ENCODE peak calls at places on chromosome 15, in six cellular contexts. One of them, this sample, is unnamed. For H3K9me3 and H3K4me1, the result is how much of the 10 kb centered on the place peaks cover.

GRCh38 chr15:41930221-41930866 is 36.5 kb upstream of the SPTBN5 start:
- DNase-seq in lung: peak
- DNase-seq in Panc1: peak
- DNase-seq in endodermal cell: no peak
- DNase-seq in kidney: peak
- DNase-seq in stomach: no peak
- DNase-seq in this sample: no peak

GRCh38 chr15:39454189-39454986 is 126.5 kb upstream of the THBS1 start:
- DNase-seq in lung: no peak
- DNase-seq in Panc1: no peak
- DNase-seq in endodermal cell: no peak
- DNase-seq in kidney: no peak
- DNase-seq in stomach: no peak
- DNase-seq in this sample: no peak

GRCh38 chr15:100994597-100995446 is 75.7 kb downstream of the LRRK1 start:
- DNase-seq in lung: peak
- DNase-seq in Panc1: no peak
- DNase-seq in endodermal cell: no peak
- DNase-seq in kidney: no peak
- DNase-seq in stomach: no peak
- DNase-seq in this sample: peak

GRCh38 chr15:44595656-44596510 is 58.9 kb downstream of the EIF3J start:
- DNase-seq in lung: no peak
- DNase-seq in Panc1: no peak
- DNase-seq in endodermal cell: no peak
- DNase-seq in kidney: no peak
- DNase-seq in stomach: no peak
- DNase-seq in this sample: peak

GRCh38 chr15:52289629-52290081 is 5.9 kb downstream of the MYO5C start:
- DNase-seq in lung: peak
- DNase-seq in Panc1: no peak
- DNase-seq in endodermal cell: no peak
- DNase-seq in kidney: peak
- DNase-seq in stomach: peak
- DNase-seq in this sample: peak

GRCh38 chr15:77415450-77416448 is 4.2 kb downstream of the PEAK1 start:
- DNase-seq in lung: no peak
- DNase-seq in Panc1: no peak
- DNase-seq in endodermal cell: no peak
- DNase-seq in kidney: no peak
- DNase-seq in stomach: no peak
- DNase-seq in this sample: no peak

GRCh38 chr15:68383161-68384074 is 48.5 kb downstream of the ITGA11 start:
- DNase-seq in lung: no peak
- DNase-seq in Panc1: no peak
- DNase-seq in endodermal cell: peak
- DNase-seq in kidney: no peak
- DNase-seq in stomach: peak
- DNase-seq in this sample: peak

GRCh38 chr15:94844533-94845390 is 613.4 kb downstream of the MCTP2 start:
- DNase-seq in lung: peak
- DNase-seq in Panc1: no peak
- DNase-seq in endodermal cell: peak
- DNase-seq in kidney: peak
- DNase-seq in stomach: peak
- DNase-seq in this sample: peak

GRCh38 chr15:57743424-57743823 is 36.9 kb downstream of the POLR2M start:
- DNase-seq in lung: no peak
- DNase-seq in Panc1: no peak
- DNase-seq in endodermal cell: peak
- DNase-seq in kidney: no peak
- DNase-seq in stomach: no peak
- DNase-seq in this sample: no peak

GRCh38 chr15:94930945-94931344 is 699.6 kb downstream of the MCTP2 start:
- DNase-seq in lung: no peak
- DNase-seq in Panc1: no peak
- DNase-seq in endodermal cell: no peak
- DNase-seq in kidney: no peak
- DNase-seq in stomach: no peak
- DNase-seq in this sample: no peak

GRCh38 chr15:63912061-63912615 is 78.4 kb upstream of the HERC1 start:
- DNase-seq in lung: no peak
- DNase-seq in Panc1: no peak
- DNase-seq in endodermal cell: no peak
- DNase-seq in kidney: no peak
- DNase-seq in stomach: no peak
- DNase-seq in this sample: no peak

GRCh38 chr15:48324949-48325348 is 6.3 kb upstream of the DUT start:
- DNase-seq in lung: no peak
- DNase-seq in Panc1: no peak
- DNase-seq in endodermal cell: no peak
- DNase-seq in kidney: no peak
- DNase-seq in stomach: no peak
- DNase-seq in this sample: peak

DNA sequence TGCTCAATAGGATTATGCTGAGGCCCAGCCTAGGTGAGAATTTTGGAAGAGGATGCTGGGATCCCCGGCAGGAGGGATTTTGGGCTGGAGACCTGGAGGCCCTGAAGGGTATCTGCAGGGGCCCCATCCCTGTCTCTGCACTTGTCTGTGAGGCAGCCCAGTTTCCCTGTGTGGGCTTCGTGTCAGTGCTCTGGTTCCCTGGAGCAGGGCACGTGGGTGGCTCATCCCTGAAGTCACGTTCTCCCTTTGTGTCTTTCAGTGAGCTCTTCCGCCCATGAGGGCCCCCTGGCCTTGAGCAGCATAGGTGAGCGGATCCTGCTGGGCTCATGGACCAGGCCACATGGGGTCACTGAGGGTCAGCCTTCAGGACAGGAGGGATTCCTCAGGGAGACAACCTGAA is 217.9 kb downstream of the SNRPN start:
- DNase-seq in lung: no peak
- DNase-seq in Panc1: no peak
- DNase-seq in endodermal cell: peak
- DNase-seq in kidney: peak
- DNase-seq in stomach: peak
- DNase-seq in this sample: no peak
- H3K9me3 ChIP-seq in lung: half or more
- H3K9me3 ChIP-seq in Panc1: under half
- H3K9me3 ChIP-seq in endodermal cell: under half
- H3K9me3 ChIP-seq in kidney: under half
- H3K9me3 ChIP-seq in stomach: half or more
- H3K9me3 ChIP-seq in this sample: under half

GRCh38 chr15:62622775-62623174 is 419.8 kb upstream of the TPM1 start:
- DNase-seq in lung: no peak
- DNase-seq in Panc1: no peak
- DNase-seq in endodermal cell: no peak
- DNase-seq in kidney: no peak
- DNase-seq in stomach: no peak
- DNase-seq in this sample: no peak
- H3K4me1 ChIP-seq in lung: under half
- H3K4me1 ChIP-seq in Panc1: under half
- H3K4me1 ChIP-seq in endodermal cell: under half
- H3K4me1 ChIP-seq in kidney: under half
- H3K4me1 ChIP-seq in stomach: under half
- H3K4me1 ChIP-seq in this sample: under half

GRCh38 chr15:27899583-27900295 is 199.4 kb downstream of the OCA2 start:
- DNase-seq in lung: no peak
- DNase-seq in Panc1: no peak
- DNase-seq in endodermal cell: no peak
- DNase-seq in kidney: no peak
- DNase-seq in stomach: no peak
- DNase-seq in this sample: no peak

GRCh38 chr15:27889258-27889657 is 209.9 kb downstream of the OCA2 start:
- DNase-seq in lung: no peak
- DNase-seq in Panc1: no peak
- DNase-seq in endodermal cell: no peak
- DNase-seq in kidney: no peak
- DNase-seq in stomach: no peak
- DNase-seq in this sample: no peak

GRCh38 chr15:27897481-27897880 is 201.6 kb downstream of the OCA2 start:
- DNase-seq in lung: no peak
- DNase-seq in Panc1: no peak
- DNase-seq in endodermal cell: no peak
- DNase-seq in kidney: no peak
- DNase-seq in stomach: no peak
- DNase-seq in this sample: no peak

GRCh38 chr15:27894645-27895044 is 204.5 kb downstream of the OCA2 start:
- DNase-seq in lung: no peak
- DNase-seq in Panc1: no peak
- DNase-seq in endodermal cell: no peak
- DNase-seq in kidney: no peak
- DNase-seq in stomach: no peak
- DNase-seq in this sample: no peak
- H3K9me3 ChIP-seq in lung: under half
- H3K9me3 ChIP-seq in Panc1: under half
- H3K9me3 ChIP-seq in endodermal cell: under half
- H3K9me3 ChIP-seq in kidney: under half
- H3K9me3 ChIP-seq in stomach: half or more
- H3K9me3 ChIP-seq in this sample: under half

DNA sequence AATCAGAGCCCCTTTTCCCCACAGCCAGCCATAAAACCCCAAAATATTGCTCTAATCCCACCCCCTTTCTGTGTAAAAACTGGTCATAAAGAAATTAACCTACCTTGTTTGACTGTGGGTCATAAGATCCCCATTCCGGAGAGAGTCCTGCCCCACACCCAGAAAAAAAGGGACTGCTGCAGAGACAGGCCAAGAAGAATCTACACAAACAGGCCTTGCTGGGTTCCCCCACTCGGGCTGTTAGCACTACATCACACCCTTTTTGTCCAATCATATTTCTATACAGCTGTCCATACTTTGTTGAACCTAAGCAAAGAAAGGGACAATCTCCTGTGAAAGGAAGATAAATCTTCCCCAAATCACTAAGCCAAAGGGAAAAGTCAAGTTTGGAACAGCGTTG is 84.4 kb upstream of the MFGE8 start:
- DNase-seq in lung: no peak
- DNase-seq in Panc1: no peak
- DNase-seq in endodermal cell: no peak
- DNase-seq in kidney: no peak
- DNase-seq in stomach: no peak
- DNase-seq in this sample: no peak
- H3K4me1 ChIP-seq in lung: under half
- H3K4me1 ChIP-seq in Panc1: under half
- H3K4me1 ChIP-seq in endodermal cell: under half
- H3K4me1 ChIP-seq in kidney: under half
- H3K4me1 ChIP-seq in stomach: under half
- H3K4me1 ChIP-seq in this sample: under half

GRCh38 chr15:22232675-22233074 is 152.3 kb downstream of the OR4M2 start:
- DNase-seq in lung: no peak
- DNase-seq in Panc1: no peak
- DNase-seq in endodermal cell: no peak
- DNase-seq in kidney: no peak
- DNase-seq in stomach: no peak
- DNase-seq in this sample: no peak
- H3K9me3 ChIP-seq in lung: under half
- H3K9me3 ChIP-seq in Panc1: under half
- H3K9me3 ChIP-seq in endodermal cell: half or more
- H3K9me3 ChIP-seq in kidney: under half
- H3K9me3 ChIP-seq in stomach: under half
- H3K9me3 ChIP-seq in this sample: under half

DNA sequence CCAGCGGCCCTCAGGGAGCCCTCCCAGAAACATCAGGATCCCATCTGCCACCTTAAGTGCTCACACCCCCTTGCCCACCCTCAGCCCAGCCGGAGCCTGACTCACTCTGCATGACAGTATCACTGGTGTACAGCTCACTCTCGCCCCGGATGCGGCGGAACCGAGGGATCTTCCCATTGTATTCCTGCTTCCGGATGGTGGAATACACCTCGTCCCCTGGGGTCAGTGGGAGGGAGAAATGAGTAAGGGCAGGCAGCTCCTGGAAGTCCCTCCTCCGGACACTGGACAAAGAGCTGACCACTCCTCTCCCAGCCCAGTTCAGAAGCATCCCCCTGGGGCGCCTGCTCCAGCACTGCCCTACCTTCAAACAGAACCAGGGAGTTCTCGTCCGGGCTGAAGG is 16.5 kb downstream of the SEMA7A start:
- DNase-seq in lung: no peak
- DNase-seq in Panc1: no peak
- DNase-seq in endodermal cell: no peak
- DNase-seq in kidney: no peak
- DNase-seq in stomach: no peak
- DNase-seq in this sample: no peak
- H3K4me1 ChIP-seq in lung: under half
- H3K4me1 ChIP-seq in Panc1: under half
- H3K4me1 ChIP-seq in endodermal cell: under half
- H3K4me1 ChIP-seq in kidney: under half
- H3K4me1 ChIP-seq in stomach: under half
- H3K4me1 ChIP-seq in this sample: under half

GRCh38 chr15:43360821-43361220 is 10.0 kb downstream of the ZSCAN29 start:
- DNase-seq in lung: no peak
- DNase-seq in Panc1: no peak
- DNase-seq in endodermal cell: no peak
- DNase-seq in kidney: no peak
- DNase-seq in stomach: no peak
- DNase-seq in this sample: no peak

GRCh38 chr15:43361313-43361903 is 9.4 kb downstream of the ZSCAN29 start:
- DNase-seq in lung: no peak
- DNase-seq in Panc1: no peak
- DNase-seq in endodermal cell: no peak
- DNase-seq in kidney: no peak
- DNase-seq in stomach: no peak
- DNase-seq in this sample: no peak
- H3K9me3 ChIP-seq in lung: under half
- H3K9me3 ChIP-seq in Panc1: half or more
- H3K9me3 ChIP-seq in endodermal cell: half or more
- H3K9me3 ChIP-seq in kidney: under half
- H3K9me3 ChIP-seq in stomach: half or more
- H3K9me3 ChIP-seq in this sample: under half

GRCh38 chr15:70853855-70854668 is at the start of gene LARP6:
- DNase-seq in lung: no peak
- DNase-seq in Panc1: no peak
- DNase-seq in endodermal cell: peak
- DNase-seq in kidney: peak
- DNase-seq in stomach: peak
- DNase-seq in this sample: peak
- H3K4me1 ChIP-seq in lung: under half
- H3K4me1 ChIP-seq in Panc1: under half
- H3K4me1 ChIP-seq in endodermal cell: under half
- H3K4me1 ChIP-seq in kidney: under half
- H3K4me1 ChIP-seq in stomach: under half
- H3K4me1 ChIP-seq in this sample: under half

GRCh38 chr15:20271647-20272046 is 270.0 kb downstream of the GOLGA6L6 start:
- DNase-seq in lung: no peak
- DNase-seq in Panc1: no peak
- DNase-seq in endodermal cell: no peak
- DNase-seq in kidney: no peak
- DNase-seq in stomach: no peak
- DNase-seq in this sample: no peak
- H3K9me3 ChIP-seq in lung: under half
- H3K9me3 ChIP-seq in Panc1: under half
- H3K9me3 ChIP-seq in endodermal cell: half or more
- H3K9me3 ChIP-seq in kidney: under half
- H3K9me3 ChIP-seq in stomach: under half
- H3K9me3 ChIP-seq in this sample: under half

GRCh38 chr15:96273317-96274086 is 57.0 kb upstream of the NR2F2 start:
- DNase-seq in lung: no peak
- DNase-seq in Panc1: peak
- DNase-seq in endodermal cell: no peak
- DNase-seq in kidney: no peak
- DNase-seq in stomach: no peak
- DNase-seq in this sample: no peak
- H3K4me1 ChIP-seq in lung: under half
- H3K4me1 ChIP-seq in Panc1: under half
- H3K4me1 ChIP-seq in endodermal cell: under half
- H3K4me1 ChIP-seq in kidney: under half
- H3K4me1 ChIP-seq in stomach: under half
- H3K4me1 ChIP-seq in this sample: under half

This sample was measured in thyroid gland.